ENCODE peak calls at places on chromosomes 5 and 9, in five cellular contexts. U is GM23248, B is NCI-H524, A is ureter, H is cardiac fibroblast. O is an unnamed sample.

GRCh38 chr5:39517800-39518199 is 93.0 kb upstream of the DAB2 start:
- DNase-seq in U (peak), B (no peak), A (no peak), H (peak), O (peak)

GRCh38 chr5:55113327-55113726 is 10.9 kb downstream of the GZMA start:
- DNase-seq in U (no peak), B (no peak), A (no peak), H (no peak), O (no peak)

GRCh38 chr5:138655530-138656245 is 80.5 kb upstream of the HSPA9 start:
- DNase-seq in U (no peak), B (no peak), A (no peak), H (peak), O (no peak)

GRCh38 chr5:135890867-135891266 is 4.8 kb downstream of the IL9 start:
- DNase-seq in U (no peak), B (no peak), A (no peak), H (no peak), O (no peak)

GRCh38 chr5:96408276-96408777 is 24.7 kb downstream of the PCSK1 start:
- DNase-seq in U (peak), B (no peak), A (no peak), H (peak), O (no peak)

GRCh38 chr5:71482132-71482531 is 26.7 kb downstream of the BDP1 start:
- DNase-seq in U (peak), B (no peak), A (no peak), H (peak), O (peak)

GRCh38 chr5:139862313-139862712 is 66.7 kb downstream of the PSD2 start:
- DNase-seq in U (peak), B (no peak), A (no peak), H (peak), O (peak)

GRCh38 chr9:131318211-131318610 is 28.7 kb downstream of the PLPP7 start:
- DNase-seq in U (no peak), B (peak), A (no peak), H (no peak), O (no peak)